ENCODE peak calls at places on chromosomes 6 and 20, in nine cellular contexts. D, U, H, M, V, Q, T, F and W are unnamed samples.

GRCh38 chr20:53040678-53041674 is 68.8 kb downstream of the TSHZ2 start:
- DNase-seq in D (no peak), U (peak), H (no peak), M (no peak), V (no peak), Q (peak), T (no peak), F (no peak), W (no peak)

GRCh38 chr6:49030621-49031020 is 432.4 kb downstream of the MMUT start:
- DNase-seq in D (no peak), U (no peak), H (no peak), M (no peak), V (no peak), Q (no peak), T (no peak), F (no peak), W (peak)

GRCh38 chr6:97465877-97466710 is 183.1 kb upstream of the MMS22L start:
- DNase-seq in D (peak), U (no peak), H (no peak), M (no peak), V (no peak), Q (peak), T (no peak), F (no peak), W (no peak)

GRCh38 chr20:33659341-33660034 is 2.6 kb upstream of the C20orf144 start:
- DNase-seq in D (no peak), U (no peak), H (no peak), M (no peak), V (no peak), Q (no peak), T (no peak), F (no peak), W (no peak)

GRCh38 chr20:44170796-44171410 is 16.1 kb downstream of the JPH2 start:
- DNase-seq in D (no peak), U (no peak), H (no peak), M (no peak), V (no peak), Q (no peak), T (no peak), F (no peak), W (no peak)

GRCh38 chr20:10609726-10610125 is 64.1 kb downstream of the JAG1 start:
- DNase-seq in D (no peak), U (no peak), H (no peak), M (no peak), V (no peak), Q (no peak), T (no peak), F (no peak), W (peak)

GRCh38 chr6:131914234-131914633 is 36.9 kb downstream of the CCN2 start:
- DNase-seq in D (no peak), U (no peak), H (peak), M (no peak), V (no peak), Q (no peak), T (no peak), F (no peak), W (no peak)

GRCh38 chr6:42505377-42505702 is 53.6 kb upstream of the TRERF1 start:
- DNase-seq in D (no peak), U (no peak), H (peak), M (no peak), V (no peak), Q (no peak), T (no peak), F (no peak), W (peak)

GRCh38 chr6:54864272-54864671 is 17.7 kb downstream of the FAM83B start:
- DNase-seq in D (no peak), U (no peak), H (no peak), M (no peak), V (no peak), Q (no peak), T (no peak), F (no peak), W (peak)

GRCh38 chr20:36745234-36745926 is 510 bp downstream of the NDRG3 start:
- DNase-seq in D (peak), U (no peak), H (no peak), M (no peak), V (no peak), Q (no peak), T (peak), F (no peak), W (peak)

DNA sequence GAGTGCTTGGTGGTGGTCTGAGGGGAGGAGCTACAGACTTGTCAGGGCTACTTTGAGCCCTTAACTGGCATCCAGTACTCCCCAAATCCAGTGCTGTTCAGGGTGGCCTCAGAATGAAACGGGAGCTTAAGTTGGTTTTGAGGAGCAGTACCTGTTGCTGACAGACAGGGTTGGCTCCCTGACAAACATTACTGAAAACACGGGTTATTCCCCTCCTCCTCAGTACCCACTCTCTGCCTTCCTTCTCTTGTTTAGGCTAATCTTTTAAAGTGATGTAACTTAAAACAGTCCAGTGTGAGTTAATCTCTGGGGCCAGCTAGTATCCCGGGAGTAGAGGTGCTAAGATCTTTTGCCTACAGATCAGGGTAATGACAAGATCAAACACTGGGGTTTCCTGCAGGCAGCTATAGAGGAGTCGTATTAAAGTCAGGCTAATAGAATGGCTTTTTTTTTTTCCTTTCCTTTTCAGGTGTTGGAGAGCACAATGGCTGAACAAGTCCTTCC is 3.7 kb downstream of the TNFAIP3 start:
- DNase-seq in D (no peak), U (no peak), H (no peak), M (no peak), V (no peak), Q (no peak), T (peak), F (no peak), W (no peak)
- TF ChIP-seq CTCF in D (no peak), U (no peak), H (no peak), M (peak), V (no peak), Q (peak), T (no peak), F (no peak), W (peak)

DNA sequence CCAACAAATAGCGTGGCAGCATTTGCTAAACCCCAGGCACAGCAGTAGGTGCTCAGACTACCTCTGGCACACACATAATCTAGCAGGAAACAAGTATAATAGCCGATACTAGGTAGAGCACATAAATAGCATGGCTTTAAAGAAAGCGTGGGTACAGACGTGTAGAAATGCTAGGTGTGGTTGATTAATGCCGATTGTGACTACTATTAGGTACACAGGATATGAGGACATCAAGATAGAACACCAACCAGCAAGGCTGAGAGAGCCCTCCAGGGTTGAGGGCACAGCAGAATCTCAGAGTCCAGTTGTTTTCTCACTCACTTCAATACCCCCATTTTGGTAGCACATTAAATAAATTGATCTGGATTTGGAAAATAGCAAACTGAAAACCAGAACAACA is 100.5 kb downstream of the PKHD1 start:
- DNase-seq in D (no peak), U (no peak), H (no peak), M (no peak), V (no peak), Q (no peak), T (no peak), F (no peak), W (no peak)
- H3K4me3 ChIP-seq in D (no peak), U (no peak), H (no peak), M (no peak), V (no peak), Q (no peak), T (no peak), F (no peak), W (no peak)

GRCh38 chr20:45300961-45301360 is 5.7 kb upstream of the RBPJL start:
- DNase-seq in D (peak), U (no peak), H (no peak), M (no peak), V (no peak), Q (peak), T (peak), F (no peak), W (peak)
- TF ChIP-seq CTCF in D (peak), U (no peak), H (no peak), M (no peak), V (no peak), Q (peak), T (peak), F (no peak), W (peak)

GRCh38 chr6:117264487-117265424 is 602 bp upstream of the VGLL2 start:
- DNase-seq in D (no peak), U (no peak), H (no peak), M (no peak), V (no peak), Q (peak), T (no peak), F (peak), W (no peak)
- H3K4me3 ChIP-seq in D (peak), U (peak), H (peak), M (peak), V (peak), Q (peak), T (no peak), F (no peak), W (peak)

GRCh38 chr6:95923518-95923917 is 92.3 kb upstream of the FUT9 start:
- DNase-seq in D (peak), U (no peak), H (no peak), M (no peak), V (no peak), Q (peak), T (peak), F (no peak), W (no peak)
- TF ChIP-seq CTCF in D (no peak), U (no peak), H (no peak), M (no peak), V (no peak), Q (peak), T (peak), F (no peak), W (peak)

GRCh38 chr6:24584390-24584735 is 61.6 kb downstream of the KIAA0319 start:
- DNase-seq in D (peak), U (no peak), H (no peak), M (no peak), V (no peak), Q (no peak), T (no peak), F (no peak), W (no peak)
- H3K4me3 ChIP-seq in D (peak), U (no peak), H (no peak), M (no peak), V (no peak), Q (no peak), T (no peak), F (no peak), W (no peak)

DNA sequence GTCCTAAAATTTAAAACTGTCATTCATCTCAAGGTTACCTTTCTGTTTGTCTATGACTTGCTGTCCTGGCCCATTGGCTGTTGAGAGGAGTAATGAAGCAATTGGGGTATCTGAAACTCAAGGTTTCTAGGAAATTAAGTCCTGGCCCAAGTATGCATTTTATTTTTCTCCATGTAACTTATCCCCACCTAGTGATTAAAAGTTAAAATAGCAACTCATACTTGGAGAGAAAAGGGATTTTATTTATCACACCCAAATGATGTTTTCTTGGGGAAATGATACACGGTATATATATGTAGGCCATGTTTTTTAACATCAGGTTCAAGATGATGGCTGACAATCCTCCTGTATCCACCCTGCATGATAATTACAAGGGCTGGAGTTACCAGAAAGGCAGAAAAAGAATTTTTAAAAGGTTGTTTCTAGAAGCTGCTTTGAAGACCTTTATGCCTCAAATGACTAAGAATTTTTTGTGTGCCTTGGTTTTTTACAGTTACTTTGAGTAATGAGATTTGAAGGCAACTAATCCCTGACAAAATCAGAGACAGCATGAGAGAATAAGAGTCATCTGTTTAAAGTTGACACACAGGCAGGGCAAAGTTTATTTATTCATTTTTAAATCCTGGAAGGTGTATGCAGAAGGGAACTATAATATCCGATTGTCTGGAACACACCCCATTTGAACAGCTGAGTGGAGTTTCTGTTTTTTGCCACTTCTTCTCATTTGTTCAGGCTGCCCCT is 28.9 kb upstream of the C6orf58 start:
- DNase-seq in D (no peak), U (no peak), H (no peak), M (no peak), V (no peak), Q (no peak), T (peak), F (no peak), W (peak)
- TF ChIP-seq CTCF in D (peak), U (no peak), H (peak), M (no peak), V (peak), Q (no peak), T (no peak), F (no peak), W (peak)

GRCh38 chr20:32510120-32510600 is 75.0 kb downstream of the NOL4L start:
- DNase-seq in D (no peak), U (no peak), H (no peak), M (no peak), V (no peak), Q (peak), T (no peak), F (no peak), W (no peak)

GRCh38 chr20:32509639-32510066 is 75.5 kb downstream of the NOL4L start:
- DNase-seq in D (no peak), U (no peak), H (no peak), M (no peak), V (no peak), Q (peak), T (peak), F (no peak), W (no peak)

GRCh38 chr20:32508775-32509119 is 76.4 kb downstream of the NOL4L start:
- DNase-seq in D (no peak), U (no peak), H (no peak), M (no peak), V (no peak), Q (peak), T (no peak), F (no peak), W (no peak)

GRCh38 chr20:32506721-32507120 is 78.4 kb downstream of the NOL4L start:
- DNase-seq in D (no peak), U (no peak), H (no peak), M (no peak), V (no peak), Q (peak), T (no peak), F (peak), W (no peak)

GRCh38 chr20:32507998-32508774 is 76.9 kb downstream of the NOL4L start:
- DNase-seq in D (no peak), U (no peak), H (no peak), M (no peak), V (no peak), Q (peak), T (peak), F (peak), W (no peak)
- H3K4me3 ChIP-seq in D (no peak), U (no peak), H (no peak), M (no peak), V (no peak), Q (no peak), T (no peak), F (no peak), W (no peak)

GRCh38 chr6:149749594-149750135 is at the start of gene PCMT1:
- DNase-seq in D (peak), U (peak), H (peak), M (peak), V (peak), Q (peak), T (peak), F (peak), W (peak)

GRCh38 chr6:149750136-149750609 is 632 bp downstream of the PCMT1 start:
- DNase-seq in D (peak), U (peak), H (peak), M (no peak), V (peak), Q (peak), T (peak), F (peak), W (peak)

GRCh38 chr6:149751239-149751638 is 1.7 kb downstream of the PCMT1 start:
- DNase-seq in D (no peak), U (no peak), H (no peak), M (no peak), V (no peak), Q (no peak), T (no peak), F (no peak), W (no peak)

DNA sequence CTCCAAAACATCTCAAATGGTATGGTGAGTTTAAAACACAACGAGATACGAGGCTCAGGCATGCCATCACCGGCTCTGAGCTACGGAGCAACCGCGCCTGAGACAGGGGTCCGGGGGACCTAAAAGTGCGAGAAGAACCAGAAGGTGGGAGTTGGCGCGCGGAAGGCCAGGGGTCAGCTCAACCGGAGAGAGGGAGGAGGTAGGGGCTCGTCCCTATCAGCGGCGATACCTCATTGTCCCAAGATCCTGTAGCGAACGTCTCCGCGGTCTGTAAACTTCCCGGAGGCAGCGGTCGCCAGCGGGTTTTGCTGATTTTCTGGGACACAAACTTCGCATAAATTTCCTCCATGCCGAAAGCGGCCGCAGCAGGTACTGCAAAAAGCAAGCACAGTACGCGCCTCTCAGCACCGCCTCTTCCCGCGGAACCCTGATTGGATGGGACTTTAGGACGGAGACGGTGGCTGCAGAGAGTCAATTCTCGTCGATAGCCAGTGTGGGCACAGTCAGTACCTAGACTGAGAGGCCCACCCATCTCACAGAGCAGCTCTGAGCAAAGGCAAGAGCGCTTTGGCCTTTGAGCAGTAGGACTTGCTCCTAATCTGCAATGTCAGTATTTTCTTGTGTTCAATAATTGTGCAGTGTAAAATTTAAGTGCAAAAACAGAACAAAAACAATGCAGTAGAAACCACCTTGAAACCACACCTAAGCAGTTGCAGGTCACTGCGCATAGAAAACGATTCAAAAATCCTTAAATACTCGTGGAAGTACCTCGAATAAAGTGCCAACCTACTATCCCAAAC is at the start of gene NUP43:
- DNase-seq in D (peak), U (peak), H (peak), M (peak), V (peak), Q (peak), T (peak), F (peak), W (peak)
- TF ChIP-seq CTCF in D (peak), U (peak), H (peak), M (peak), V (peak), Q (peak), T (no peak), F (peak), W (peak)